ENCODE peak calls at places on chromosome 16, in eight cellular contexts. K is GM23248; U is Peyer's patch; J is HCT116; Z is upper lobe of left lung; F is Karpas-422; L is effector memory CD4-positive, alpha-beta T cell; E is ascending aorta. S is an unnamed sample.

GRCh38 chr16:67141391-67141790 is 9.4 kb downstream of the B3GNT9 start:
- DNase-seq in J (no peak), L (no peak), E (no peak), F (no peak), K (no peak), U (no peak), Z (no peak), S (no peak)

GRCh38 chr16:84720180-84720579 is 20.4 kb downstream of the USP10 start:
- DNase-seq in K (peak; percentile 78), U (no peak), F (no peak), Z (no peak), L (no peak), E (no peak), J (no peak), S (no peak)

GRCh38 chr16:27526169-27526568 is 23.5 kb downstream of the GTF3C1 start:
- DNase-seq in J (no peak), Z (no peak), K (no peak), L (no peak), F (no peak), U (no peak), E (no peak), S (no peak)

GRCh38 chr16:8756755-8757154 is 40.7 kb downstream of the TMEM186 start:
- DNase-seq in E (no peak), F (no peak), K (no peak), J (no peak), Z (no peak), U (no peak), L (no peak), S (no peak)

GRCh38 chr16:3035289-3035971 is 1.3 kb downstream of the BICDL2 start:
- DNase-seq in F (no peak), U (no peak), L (no peak), K (no peak), Z (no peak), J (no peak), E (no peak), S (peak; percentile 61)

GRCh38 chr16:20806168-20807050 is at the start of the genes ERI2 and REXO5:
- DNase-seq in U (peak; percentile 80), K (peak; percentile 95), J (peak; percentile 91), Z (peak; percentile 94), E (peak; percentile 96), F (peak; percentile 96), L (peak; percentile 64), S (peak; percentile 87)

GRCh38 chr16:180101-180920 is at the start of gene HBQ1:
- DNase-seq in F (no peak), E (no peak), J (no peak), L (no peak), K (peak; percentile 57), U (no peak), Z (no peak), S (peak; percentile 95)

GRCh38 chr16:19822534-19822933 is 62.1 kb downstream of the GPRC5B start:
- DNase-seq in L (no peak), Z (no peak), K (peak; percentile 34), F (no peak), U (no peak), E (no peak), J (no peak), S (no peak)

GRCh38 chr16:2799205-2799851 is 1.1 kb downstream of the PRSS41 start:
- DNase-seq in J (no peak), L (no peak), K (no peak), F (no peak), U (no peak), E (no peak), Z (no peak), S (peak; percentile 34)

GRCh38 chr16:11155284-11155806 is 100.7 kb downstream of the SOCS1 start:
- DNase-seq in L (no peak), E (no peak), U (no peak), F (no peak), Z (no peak), J (no peak), K (peak; percentile 91), S (no peak)

GRCh38 chr16:25065899-25066298 is 45.6 kb upstream of the LCMT1 start:
- DNase-seq in F (peak; percentile 73), K (no peak), L (no peak), J (no peak), E (no peak), U (peak; percentile 45), Z (no peak), S (peak; percentile 63)

GRCh38 chr16:630024-630814 is 566 bp upstream of the WFIKKN1 start:
- DNase-seq in U (no peak), Z (no peak), K (peak; percentile 47), L (no peak), J (no peak), F (no peak), E (no peak), S (no peak)

GRCh38 chr16:50282010-50282538 is 15.7 kb downstream of the ADCY7 start:
- DNase-seq in F (peak; percentile 95), J (no peak), Z (peak; percentile 89), E (peak; percentile 84), K (no peak), L (peak; percentile 55), U (peak; percentile 90), S (no peak)

GRCh38 chr16:50282955-50283631 is 16.7 kb downstream of the ADCY7 start:
- DNase-seq in E (no peak), L (no peak), Z (no peak), K (no peak), F (peak; percentile 62), J (no peak), U (no peak), S (no peak)

GRCh38 chr16:50281391-50282009 is 15.1 kb downstream of the ADCY7 start:
- DNase-seq in F (peak; percentile 51), U (no peak), J (no peak), K (no peak), Z (no peak), E (no peak), L (no peak), S (no peak)

GRCh38 chr16:50279142-50279865 is 13.0 kb downstream of the ADCY7 start:
- DNase-seq in Z (peak; percentile 94), U (peak; percentile 44), E (no peak), L (no peak), J (no peak), K (no peak), F (no peak), S (peak; percentile 60)

DNA sequence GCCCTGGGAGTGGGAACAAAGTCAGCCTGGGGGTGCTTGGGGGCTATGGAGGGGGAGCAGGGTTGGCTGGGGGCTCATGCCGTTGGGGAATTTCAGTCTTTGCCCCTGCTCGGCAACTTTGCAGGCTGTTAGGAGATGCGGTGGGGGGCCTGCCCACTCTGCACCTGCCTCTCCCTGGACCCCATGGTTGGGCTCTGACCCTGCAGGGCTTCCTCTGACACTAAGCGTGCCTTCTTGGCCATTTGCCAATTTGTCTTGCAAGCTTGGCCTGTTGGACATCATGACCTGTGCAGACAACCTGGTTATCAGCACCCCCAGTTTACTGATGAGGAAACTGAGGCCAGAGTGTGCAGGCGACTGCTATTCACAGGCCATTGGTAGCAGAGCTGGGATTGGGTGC is 14.6 kb downstream of the ADCY7 start:
- DNase-seq in L (no peak), K (no peak), J (no peak), F (no peak), U (no peak), E (no peak), Z (no peak), S (no peak)
- H3K4me3 ChIP-seq in L (no peak overlapping the region), K (no peak overlapping the region), J (no peak overlapping the region), F (peak overlapping the region; percentile 57), U (no peak overlapping the region), E (no peak overlapping the region), Z (no peak overlapping the region), S (no peak overlapping the region)

GRCh38 chr16:89936508-89936907 is 12.0 kb upstream of the DEF8 start:
- DNase-seq in F (no peak), L (no peak), Z (no peak), U (no peak), K (no peak), E (no peak), J (no peak), S (no peak)
- H3K36me3 ChIP-seq in F (peaks cover 21% of the 10 kb centered on the region), L (no peaks in the 10 kb centered on the region), Z (no peaks in the 10 kb centered on the region), U (no peaks in the 10 kb centered on the region), K (peaks cover 8% of the 10 kb centered on the region), E (no peaks in the 10 kb centered on the region), J (peaks cover 39% of the 10 kb centered on the region), S (peaks cover 10% of the 10 kb centered on the region)

GRCh38 chr16:86921289-86921688 is 342.9 kb downstream of the FOXL1 start:
- DNase-seq in Z (no peak), L (no peak), E (no peak), F (no peak), J (no peak), U (no peak), K (no peak), S (no peak)
- H3K27me3 ChIP-seq in Z (no peaks in the 10 kb centered on the region), L (no peaks in the 10 kb centered on the region), E (no peaks in the 10 kb centered on the region), F (no peaks in the 10 kb centered on the region), J (peaks cover 39% of the 10 kb centered on the region), U (no peaks in the 10 kb centered on the region), K (peaks cover 11% of the 10 kb centered on the region), S (no peaks in the 10 kb centered on the region)

GRCh38 chr16:31010943-31011342 is 505 bp upstream of the STX1B start:
- DNase-seq in J (no peak), Z (no peak), E (no peak), L (no peak), K (peak; percentile 28), F (no peak), U (no peak), S (no peak)
- H3K4me3 ChIP-seq in J (no peak overlapping the region), Z (no peak overlapping the region), E (no peak overlapping the region), L (peak overlapping the region; percentile 45), K (peak overlapping the region; percentile 63), F (no peak overlapping the region), U (no peak overlapping the region), S (peak overlapping the region; percentile 45)

GRCh38 chr16:30767767-30768465 is 5.8 kb downstream of the RNF40 start:
- DNase-seq in F (no peak), Z (no peak), L (no peak), E (no peak), U (peak; percentile 67), J (no peak), K (no peak), S (no peak)
- H3K36me3 ChIP-seq in F (peaks cover 28% of the 10 kb centered on the region), Z (peaks cover 92% of the 10 kb centered on the region), L (peaks cover 93% of the 10 kb centered on the region), E (peaks cover 94% of the 10 kb centered on the region), U (peaks cover 6% of the 10 kb centered on the region), J (peaks cover 58% of the 10 kb centered on the region), K (peaks cover 59% of the 10 kb centered on the region), S (peaks cover 75% of the 10 kb centered on the region)

GRCh38 chr16:57904101-57904500 is 66.8 kb downstream of the CNGB1 start:
- DNase-seq in Z (no peak), K (no peak), E (no peak), U (no peak), L (no peak), F (no peak), J (no peak), S (no peak)
- H3K27me3 ChIP-seq in Z (no peaks in the 10 kb centered on the region), K (peaks cover 11% of the 10 kb centered on the region), E (no peaks in the 10 kb centered on the region), U (no peaks in the 10 kb centered on the region), L (no peaks in the 10 kb centered on the region), F (no peaks in the 10 kb centered on the region), J (no peaks in the 10 kb centered on the region), S (no peaks in the 10 kb centered on the region)